ENCODE peak calls at places on chromosomes 3 and 15, in six cellular contexts. One of them, this sample, is unnamed.

GRCh38 chr3:64164309-64164708 is 61.0 kb downstream of the PRICKLE2 start:
- DNase-seq in pancreas: no peak
- DNase-seq in CD8-positive, alpha-beta T cell: no peak
- DNase-seq in A549: no peak
- DNase-seq in CD8-positive, alpha-beta memory T cell: no peak
- DNase-seq in breast epithelium: no peak
- DNase-seq in this sample: no peak

GRCh38 chr3:36743821-36744220 is 20.5 kb downstream of the DCLK3 start:
- DNase-seq in CD8-positive, alpha-beta T cell: no peak
- DNase-seq in A549: no peak
- DNase-seq in pancreas: no peak
- DNase-seq in breast epithelium: no peak
- DNase-seq in CD8-positive, alpha-beta memory T cell: no peak
- DNase-seq in this sample: no peak

GRCh38 chr3:10867384-10867783 is 51.4 kb downstream of the SLC6A11 start:
- DNase-seq in CD8-positive, alpha-beta T cell: no peak
- DNase-seq in breast epithelium: no peak
- DNase-seq in A549: no peak
- DNase-seq in pancreas: no peak
- DNase-seq in CD8-positive, alpha-beta memory T cell: no peak
- DNase-seq in this sample: no peak

GRCh38 chr3:99947356-99947755 is 129.7 kb downstream of the CMSS1 start:
- DNase-seq in CD8-positive, alpha-beta memory T cell: no peak
- DNase-seq in CD8-positive, alpha-beta T cell: no peak
- DNase-seq in pancreas: no peak
- DNase-seq in breast epithelium: no peak
- DNase-seq in A549: no peak
- DNase-seq in this sample: no peak

GRCh38 chr3:99499235-99499798 is 139.1 kb upstream of the COL8A1 start:
- DNase-seq in CD8-positive, alpha-beta T cell: no peak
- DNase-seq in CD8-positive, alpha-beta memory T cell: no peak
- DNase-seq in pancreas: no peak
- DNase-seq in breast epithelium: no peak
- DNase-seq in A549: peak; percentile 37
- DNase-seq in this sample: no peak

GRCh38 chr3:17518189-17519059 is 224.0 kb downstream of the TBC1D5 start:
- DNase-seq in CD8-positive, alpha-beta T cell: no peak
- DNase-seq in CD8-positive, alpha-beta memory T cell: no peak
- DNase-seq in breast epithelium: no peak
- DNase-seq in pancreas: no peak
- DNase-seq in A549: no peak
- DNase-seq in this sample: no peak

GRCh38 chr15:92452143-92452542 is 58.5 kb downstream of the ST8SIA2 start:
- DNase-seq in breast epithelium: no peak
- DNase-seq in CD8-positive, alpha-beta T cell: no peak
- DNase-seq in pancreas: no peak
- DNase-seq in CD8-positive, alpha-beta memory T cell: no peak
- DNase-seq in A549: no peak
- DNase-seq in this sample: no peak

GRCh38 chr3:177447938-177448337 is 250.7 kb upstream of the TBL1XR1 start:
- DNase-seq in pancreas: peak; percentile 75
- DNase-seq in CD8-positive, alpha-beta memory T cell: no peak
- DNase-seq in CD8-positive, alpha-beta T cell: no peak
- DNase-seq in breast epithelium: peak; percentile 87
- DNase-seq in A549: no peak
- DNase-seq in this sample: no peak

GRCh38 chr15:92810418-92811138 is 89.5 kb upstream of the CHD2 start:
- DNase-seq in pancreas: peak; percentile 83
- DNase-seq in CD8-positive, alpha-beta T cell: no peak
- DNase-seq in A549: peak; percentile 92
- DNase-seq in CD8-positive, alpha-beta memory T cell: no peak
- DNase-seq in breast epithelium: no peak
- DNase-seq in this sample: no peak

GRCh38 chr3:190425833-190426232 is 23.9 kb downstream of the TMEM207 start:
- DNase-seq in breast epithelium: no peak
- DNase-seq in CD8-positive, alpha-beta T cell: no peak
- DNase-seq in CD8-positive, alpha-beta memory T cell: no peak
- DNase-seq in A549: no peak
- DNase-seq in pancreas: no peak
- DNase-seq in this sample: no peak

GRCh38 chr15:39608185-39608584 is 27.3 kb downstream of the THBS1 start:
- DNase-seq in CD8-positive, alpha-beta T cell: no peak
- DNase-seq in pancreas: no peak
- DNase-seq in A549: no peak
- DNase-seq in breast epithelium: no peak
- DNase-seq in CD8-positive, alpha-beta memory T cell: no peak
- DNase-seq in this sample: no peak

GRCh38 chr3:38960953-38961622 is 90.7 kb downstream of the SCN11A start:
- DNase-seq in CD8-positive, alpha-beta T cell: no peak
- DNase-seq in CD8-positive, alpha-beta memory T cell: no peak
- DNase-seq in pancreas: peak; percentile 53
- DNase-seq in breast epithelium: no peak
- DNase-seq in A549: peak; percentile 60
- DNase-seq in this sample: no peak

GRCh38 chr3:45881031-45882022 is 5.0 kb upstream of the CCR9 start:
- DNase-seq in pancreas: no peak
- DNase-seq in A549: no peak
- DNase-seq in breast epithelium: no peak
- DNase-seq in CD8-positive, alpha-beta T cell: no peak
- DNase-seq in CD8-positive, alpha-beta memory T cell: peak; percentile 31
- DNase-seq in this sample: no peak

GRCh38 chr3:133991637-133992036 is 38.1 kb downstream of the SLCO2A1 start:
- DNase-seq in breast epithelium: no peak
- DNase-seq in pancreas: no peak
- DNase-seq in A549: no peak
- DNase-seq in CD8-positive, alpha-beta memory T cell: no peak
- DNase-seq in CD8-positive, alpha-beta T cell: no peak
- DNase-seq in this sample: no peak

GRCh38 chr15:65887565-65887964 is 18.3 kb downstream of the RAB11A start:
- DNase-seq in CD8-positive, alpha-beta T cell: peak; percentile 4
- DNase-seq in CD8-positive, alpha-beta memory T cell: no peak
- DNase-seq in breast epithelium: no peak
- DNase-seq in pancreas: no peak
- DNase-seq in A549: no peak
- DNase-seq in this sample: no peak

GRCh38 chr3:137767146-137768020 is 3.3 kb downstream of the SOX14 start:
- DNase-seq in A549: no peak
- DNase-seq in breast epithelium: no peak
- DNase-seq in CD8-positive, alpha-beta T cell: no peak
- DNase-seq in CD8-positive, alpha-beta memory T cell: no peak
- DNase-seq in pancreas: no peak
- DNase-seq in this sample: no peak

GRCh38 chr3:95923496-95924210 is 890.7 kb upstream of the EPHA6 start:
- DNase-seq in CD8-positive, alpha-beta memory T cell: no peak
- DNase-seq in breast epithelium: no peak
- DNase-seq in A549: peak; percentile 32
- DNase-seq in CD8-positive, alpha-beta T cell: no peak
- DNase-seq in pancreas: peak; percentile 60
- DNase-seq in this sample: no peak

GRCh38 chr15:31347067-31347975 is 20.7 kb downstream of the KLF13 start:
- DNase-seq in CD8-positive, alpha-beta T cell: peak; percentile 65
- DNase-seq in pancreas: no peak
- DNase-seq in A549: no peak
- DNase-seq in breast epithelium: no peak
- DNase-seq in CD8-positive, alpha-beta memory T cell: peak; percentile 67
- DNase-seq in this sample: no peak

GRCh38 chr3:197422506-197422905 is 124.1 kb upstream of the DLG1 start:
- DNase-seq in breast epithelium: no peak
- DNase-seq in pancreas: no peak
- DNase-seq in CD8-positive, alpha-beta T cell: no peak
- DNase-seq in A549: no peak
- DNase-seq in CD8-positive, alpha-beta memory T cell: no peak
- DNase-seq in this sample: no peak

GRCh38 chr15:73284073-73284472 is 84.7 kb downstream of the HCN4 start:
- DNase-seq in A549: peak; percentile 17
- DNase-seq in breast epithelium: no peak
- DNase-seq in pancreas: no peak
- DNase-seq in CD8-positive, alpha-beta T cell: no peak
- DNase-seq in CD8-positive, alpha-beta memory T cell: no peak
- DNase-seq in this sample: no peak

GRCh38 chr3:9033867-9034266 is 70.6 kb upstream of the RAD18 start:
- DNase-seq in A549: no peak
- DNase-seq in pancreas: no peak
- DNase-seq in CD8-positive, alpha-beta memory T cell: no peak
- DNase-seq in CD8-positive, alpha-beta T cell: no peak
- DNase-seq in breast epithelium: no peak
- DNase-seq in this sample: no peak

GRCh38 chr3:100072328-100073048 is 41.8 kb downstream of the FILIP1L start:
- DNase-seq in breast epithelium: no peak
- DNase-seq in CD8-positive, alpha-beta memory T cell: no peak
- DNase-seq in A549: no peak
- DNase-seq in pancreas: no peak
- DNase-seq in CD8-positive, alpha-beta T cell: no peak
- DNase-seq in this sample: no peak

GRCh38 chr3:20574746-20575145 is 388.7 kb upstream of the SGO1 start:
- DNase-seq in breast epithelium: no peak
- DNase-seq in A549: no peak
- DNase-seq in pancreas: no peak
- DNase-seq in CD8-positive, alpha-beta memory T cell: no peak
- DNase-seq in CD8-positive, alpha-beta T cell: no peak
- DNase-seq in this sample: no peak

GRCh38 chr3:46297658-46298423 is 55.6 kb downstream of the CCR3 start:
- DNase-seq in pancreas: peak; percentile 26
- DNase-seq in CD8-positive, alpha-beta T cell: no peak
- DNase-seq in breast epithelium: no peak
- DNase-seq in A549: no peak
- DNase-seq in CD8-positive, alpha-beta memory T cell: no peak
- DNase-seq in this sample: no peak

GRCh38 chr3:186053954-186054353 is 54.9 kb downstream of the ETV5 start:
- DNase-seq in pancreas: no peak
- DNase-seq in CD8-positive, alpha-beta T cell: no peak
- DNase-seq in breast epithelium: no peak
- DNase-seq in A549: no peak
- DNase-seq in CD8-positive, alpha-beta memory T cell: no peak
- DNase-seq in this sample: no peak

GRCh38 chr15:41778503-41778902 is 4.2 kb downstream of the MAPKBP1 start:
- DNase-seq in CD8-positive, alpha-beta T cell: no peak
- DNase-seq in breast epithelium: no peak
- DNase-seq in A549: no peak
- DNase-seq in pancreas: no peak
- DNase-seq in CD8-positive, alpha-beta memory T cell: no peak
- DNase-seq in this sample: no peak

GRCh38 chr3:153042088-153042487 is 119.9 kb upstream of the RAP2B start:
- DNase-seq in breast epithelium: no peak
- DNase-seq in pancreas: no peak
- DNase-seq in A549: no peak
- DNase-seq in CD8-positive, alpha-beta T cell: no peak
- DNase-seq in CD8-positive, alpha-beta memory T cell: no peak
- DNase-seq in this sample: no peak

GRCh38 chr15:72155635-72156616 is 37.7 kb downstream of the SENP8 start:
- DNase-seq in CD8-positive, alpha-beta memory T cell: peak; percentile 66
- DNase-seq in CD8-positive, alpha-beta T cell: peak; percentile 66
- DNase-seq in pancreas: peak; percentile 86
- DNase-seq in A549: peak; percentile 87
- DNase-seq in breast epithelium: peak; percentile 88
- DNase-seq in this sample: peak; percentile 48
- H3K4me3 ChIP-seq in CD8-positive, alpha-beta memory T cell: peak overlapping the region; percentile 61
- H3K4me3 ChIP-seq in CD8-positive, alpha-beta T cell: peak overlapping the region; percentile 13
- H3K4me3 ChIP-seq in pancreas: peak overlapping the region; percentile 49
- H3K4me3 ChIP-seq in A549: peak overlapping the region; percentile 39
- H3K4me3 ChIP-seq in breast epithelium: peak overlapping the region; percentile 52
- H3K4me3 ChIP-seq in this sample: peak overlapping the region; percentile 73

DNA sequence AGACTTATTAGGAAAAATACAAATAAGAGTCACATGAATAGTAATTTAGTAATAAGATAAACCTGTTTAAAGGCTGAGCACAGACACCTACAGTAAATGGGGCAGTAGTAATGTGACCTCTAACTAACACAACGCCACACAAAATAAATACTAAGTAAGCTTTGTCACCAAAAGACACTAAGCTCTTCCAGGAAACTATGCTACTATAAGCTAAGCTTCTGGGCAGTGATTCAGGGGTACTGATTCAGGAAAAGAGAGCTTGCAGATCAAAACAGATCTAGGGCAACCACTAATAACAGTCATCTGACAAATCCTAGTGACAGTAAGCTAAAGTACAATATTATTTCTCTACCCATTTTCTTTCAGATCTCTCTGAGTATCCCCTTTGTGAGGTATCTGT is 68.8 kb downstream of the PLOD2 start:
- DNase-seq in pancreas: no peak
- DNase-seq in A549: no peak
- DNase-seq in CD8-positive, alpha-beta memory T cell: no peak
- DNase-seq in breast epithelium: no peak
- DNase-seq in CD8-positive, alpha-beta T cell: no peak
- DNase-seq in this sample: no peak
- H3K27ac ChIP-seq in pancreas: peak overlapping the region; percentile 53
- H3K27ac ChIP-seq in A549: no peak overlapping the region
- H3K27ac ChIP-seq in CD8-positive, alpha-beta memory T cell: no peak overlapping the region
- H3K27ac ChIP-seq in breast epithelium: no peak overlapping the region
- H3K27ac ChIP-seq in CD8-positive, alpha-beta T cell: no peak overlapping the region
- H3K27ac ChIP-seq in this sample: no peak overlapping the region

DNA sequence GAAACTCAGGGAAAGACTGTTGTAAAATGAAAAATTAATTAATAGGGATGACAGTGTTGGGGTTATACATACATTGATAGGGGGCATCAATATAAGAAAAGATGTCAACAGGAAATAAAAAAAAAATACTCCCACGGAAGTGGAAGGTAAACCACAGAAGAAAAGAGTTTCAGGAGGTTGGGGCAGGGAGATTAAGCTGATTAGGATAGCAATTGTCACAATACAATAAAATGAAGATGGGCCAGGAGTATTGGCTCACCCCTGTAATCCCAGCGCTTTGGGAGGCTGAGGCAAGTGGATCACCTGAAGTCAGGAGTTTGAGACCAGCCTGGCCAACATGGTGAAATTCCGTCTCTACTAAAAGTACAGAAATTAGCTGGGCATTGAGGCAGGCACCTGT is 536.1 kb downstream of the AGBL1 start:
- DNase-seq in pancreas: no peak
- DNase-seq in CD8-positive, alpha-beta memory T cell: no peak
- DNase-seq in CD8-positive, alpha-beta T cell: no peak
- DNase-seq in A549: no peak
- DNase-seq in breast epithelium: no peak
- DNase-seq in this sample: no peak
- H3K4me1 ChIP-seq in pancreas: no peaks in the 10 kb centered on the region
- H3K4me1 ChIP-seq in CD8-positive, alpha-beta memory T cell: peaks cover 56% of the 10 kb centered on the region
- H3K4me1 ChIP-seq in CD8-positive, alpha-beta T cell: peaks cover 50% of the 10 kb centered on the region
- H3K4me1 ChIP-seq in A549: peaks cover 8% of the 10 kb centered on the region
- H3K4me1 ChIP-seq in breast epithelium: no peaks in the 10 kb centered on the region
- H3K4me1 ChIP-seq in this sample: no peaks in the 10 kb centered on the region

DNA sequence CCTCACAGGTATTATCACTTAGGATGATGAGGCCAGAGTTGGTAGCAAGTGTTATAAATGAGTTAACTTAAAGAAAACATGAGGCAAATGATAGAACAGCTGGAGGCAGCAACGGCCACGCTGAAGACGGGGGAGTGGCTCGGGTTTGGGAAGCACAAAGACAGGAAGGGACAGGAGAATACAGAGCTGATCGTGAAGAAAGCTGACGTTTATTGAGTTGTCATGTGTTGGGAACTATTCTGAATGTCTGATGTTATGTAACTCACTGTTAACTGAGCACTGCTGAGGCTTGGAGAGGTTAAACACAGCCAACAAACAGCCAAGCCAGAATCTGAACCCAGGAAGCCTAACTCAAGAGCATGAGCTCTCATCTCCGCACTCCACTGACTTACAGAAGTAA is 42.3 kb downstream of the FGD5 start:
- DNase-seq in A549: no peak
- DNase-seq in pancreas: no peak
- DNase-seq in CD8-positive, alpha-beta T cell: no peak
- DNase-seq in CD8-positive, alpha-beta memory T cell: no peak
- DNase-seq in breast epithelium: no peak
- DNase-seq in this sample: no peak
- H3K4me3 ChIP-seq in A549: no peak overlapping the region
- H3K4me3 ChIP-seq in pancreas: no peak overlapping the region
- H3K4me3 ChIP-seq in CD8-positive, alpha-beta T cell: no peak overlapping the region
- H3K4me3 ChIP-seq in CD8-positive, alpha-beta memory T cell: no peak overlapping the region
- H3K4me3 ChIP-seq in breast epithelium: no peak overlapping the region
- H3K4me3 ChIP-seq in this sample: no peak overlapping the region

GRCh38 chr3:155727836-155728235 is 17.0 kb downstream of the PLCH1 start:
- DNase-seq in CD8-positive, alpha-beta memory T cell: no peak
- DNase-seq in pancreas: no peak
- DNase-seq in breast epithelium: no peak
- DNase-seq in CD8-positive, alpha-beta T cell: no peak
- DNase-seq in A549: no peak
- DNase-seq in this sample: no peak
- H3K27ac ChIP-seq in CD8-positive, alpha-beta memory T cell: no peak overlapping the region
- H3K27ac ChIP-seq in pancreas: no peak overlapping the region
- H3K27ac ChIP-seq in breast epithelium: no peak overlapping the region
- H3K27ac ChIP-seq in CD8-positive, alpha-beta T cell: no peak overlapping the region
- H3K27ac ChIP-seq in A549: no peak overlapping the region
- H3K27ac ChIP-seq in this sample: no peak overlapping the region

This sample was measured in thoracic aorta.